ENCODE peak calls at places on chromosomes 7 and 10, in seven cellular contexts. C is fibroblast of the aortic adventitia, V is foreskin keratinocyte, H is cardiac fibroblast, P is ascending aorta, R is bronchial epithelial cell, B is HL-60. M is an unnamed sample.

GRCh38 chr10:92222603-92223275 is 68.1 kb downstream of the CPEB3 start:
- DNase-seq in B (no peak), C (peak), P (no peak), V (peak), R (peak), H (peak), M (no peak)

GRCh38 chr10:85139124-85139523 is 810.7 kb downstream of the CCSER2 start:
- DNase-seq in C (no peak), H (no peak), V (no peak), B (no peak), P (no peak), R (no peak), M (no peak)

GRCh38 chr10:7410800-7411670 is at the start of gene SFMBT2:
- DNase-seq in R (peak), B (peak), V (peak), C (peak), H (peak), P (no peak), M (no peak)

GRCh38 chr10:44959243-44960097 is at the start of gene RASSF4:
- DNase-seq in R (peak), B (peak), H (peak), C (peak), V (peak), P (peak), M (peak)

GRCh38 chr10:130371686-130372085 is 235.5 kb downstream of the GLRX3 start:
- DNase-seq in B (no peak), C (no peak), V (no peak), P (peak), R (no peak), H (no peak), M (no peak)

GRCh38 chr7:112129655-112130323 is 76.4 kb downstream of the DOCK4 start:
- DNase-seq in H (no peak), C (no peak), P (no peak), V (peak), R (peak), B (no peak), M (no peak)

GRCh38 chr10:31490858-31491504 is 172.0 kb downstream of the ZEB1 start:
- DNase-seq in V (peak), P (no peak), H (peak), B (peak), R (peak), C (peak), M (no peak)

GRCh38 chr10:131237991-131238651 is 73.4 kb downstream of the TCERG1L start:
- DNase-seq in H (no peak), B (no peak), V (no peak), R (no peak), P (no peak), C (no peak), M (no peak)

GRCh38 chr10:78774999-78775711 is 293.6 kb upstream of the ZMIZ1 start:
- DNase-seq in V (no peak), B (no peak), P (no peak), C (no peak), R (peak), H (no peak), M (no peak)

GRCh38 chr7:151599401-151600227 is 79.9 kb upstream of the RHEB start:
- DNase-seq in B (no peak), C (peak), P (peak), H (peak), V (peak), R (peak), M (no peak)

GRCh38 chr10:124875596-124875995 is 66.3 kb upstream of the ZRANB1 start:
- DNase-seq in H (peak), V (peak), B (no peak), P (no peak), R (peak), C (peak), M (no peak)

GRCh38 chr10:80188713-80189112 is 16.6 kb downstream of the ANXA11 start:
- DNase-seq in B (no peak), H (no peak), C (no peak), P (no peak), R (no peak), V (no peak), M (no peak)

GRCh38 chr10:91605968-91606367 is 26.9 kb downstream of the PPP1R3C start:
- DNase-seq in C (no peak), B (no peak), V (no peak), R (no peak), H (no peak), P (no peak), M (no peak)

GRCh38 chr7:74083928-74084721 is 521 bp downstream of the LIMK1 start:
- DNase-seq in C (peak), V (no peak), B (peak), H (peak), P (no peak), R (peak), M (peak)

GRCh38 chr10:8063128-8063908 is 8.8 kb downstream of the GATA3 start:
- DNase-seq in V (no peak), P (no peak), B (no peak), H (no peak), R (no peak), C (no peak), M (no peak)

GRCh38 chr7:120060283-120060682 is 212.7 kb upstream of the KCND2 start:
- DNase-seq in C (peak), V (no peak), P (no peak), R (peak), B (peak), H (peak), M (no peak)

GRCh38 chr10:79930267-79930666 is 18.6 kb downstream of the SFTPD start:
- DNase-seq in R (no peak), P (peak), B (no peak), C (no peak), V (no peak), H (no peak), M (no peak)

GRCh38 chr7:31052841-31053601 is 913 bp downstream of the ADCYAP1R1 start:
- DNase-seq in B (no peak), H (no peak), R (no peak), V (no peak), C (no peak), P (no peak), M (peak)

GRCh38 chr7:31051598-31052503 is at the start of gene ADCYAP1R1:
- DNase-seq in H (no peak), V (no peak), B (no peak), C (no peak), R (no peak), P (no peak), M (peak)

GRCh38 chr7:31054608-31055273 is 2.6 kb downstream of the ADCYAP1R1 start:
- DNase-seq in C (no peak), P (no peak), H (no peak), V (no peak), B (no peak), R (no peak), M (no peak)

GRCh38 chr7:31053986-31054385 is 1.9 kb downstream of the ADCYAP1R1 start:
- DNase-seq in C (no peak), P (no peak), R (no peak), B (no peak), H (no peak), V (no peak), M (no peak)

GRCh38 chr7:31052504-31052840 is 364 bp downstream of the ADCYAP1R1 start:
- DNase-seq in H (no peak), B (no peak), C (no peak), R (no peak), V (no peak), P (no peak), M (peak)
- TF ChIP-seq CTCF in H (no peak), B (no peak), C (no peak), R (no peak), V (no peak), P (no peak), M (no peak)

DNA sequence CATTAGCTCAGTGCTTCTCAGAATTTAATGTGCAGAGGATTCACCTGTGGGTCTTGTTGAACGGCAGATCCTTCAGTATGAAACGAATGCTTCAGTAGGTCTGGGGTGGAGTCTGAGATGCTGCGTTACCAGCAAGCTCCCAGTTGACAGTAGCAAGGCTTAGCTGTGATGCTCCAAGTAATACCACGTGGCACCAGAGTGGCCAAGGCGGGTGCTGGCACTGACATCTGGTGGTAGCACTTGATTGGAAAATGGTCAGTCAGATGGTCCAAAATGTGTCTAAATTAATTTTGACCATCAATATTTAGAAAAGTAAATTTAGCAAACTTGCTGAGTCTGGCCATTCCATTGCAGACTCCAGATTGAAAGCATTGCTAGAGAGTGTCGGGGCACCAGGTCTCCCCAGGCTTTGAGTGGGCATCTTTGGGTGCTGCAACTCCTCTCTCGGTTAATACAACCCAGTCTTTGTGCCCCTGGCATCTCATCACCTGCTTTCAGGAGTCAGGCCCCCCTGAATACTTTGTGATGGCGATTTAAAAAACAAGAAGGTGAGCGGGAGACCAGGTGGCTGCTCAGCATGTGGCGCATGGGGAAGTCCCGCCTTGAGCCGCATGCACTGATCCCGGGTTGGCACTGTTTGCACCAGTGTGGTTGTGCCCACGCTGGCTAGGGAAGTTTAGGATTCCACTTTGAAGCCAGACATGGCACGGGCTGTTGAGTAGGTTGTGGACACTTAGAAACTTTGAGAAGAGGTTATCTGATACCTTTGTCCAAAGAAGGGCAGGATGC is 130.0 kb downstream of the NT5C2 start:
- DNase-seq in R (no peak), B (no peak), V (no peak), P (peak), C (no peak), H (no peak), M (no peak)
- TF ChIP-seq CTCF in R (peak), B (no peak), V (peak), P (no peak), C (no peak), H (no peak), M (peak)

GRCh38 chr7:2403718-2404648 is 572 bp downstream of the CHST12 start:
- DNase-seq in B (no peak), R (no peak), P (peak), H (peak), V (peak), C (peak), M (no peak)
- TF ChIP-seq CTCF in B (no peak), R (peak), P (peak), H (peak), V (peak), C (peak), M (no peak)

GRCh38 chr10:81873932-81874816 is 820 bp upstream of the NRG3 start:
- DNase-seq in B (no peak), V (no peak), C (no peak), R (peak), P (no peak), H (peak), M (peak)
- TF ChIP-seq CTCF in B (no peak), V (no peak), C (no peak), R (no peak), P (no peak), H (no peak), M (no peak)

GRCh38 chr7:76165106-76165972 is 36.4 kb upstream of the SRRM3 start:
- DNase-seq in V (no peak), B (no peak), P (peak), C (no peak), R (no peak), H (no peak), M (no peak)

GRCh38 chr7:76165973-76166403 is 35.7 kb upstream of the SRRM3 start:
- DNase-seq in P (peak), C (no peak), B (no peak), H (no peak), R (peak), V (peak), M (no peak)

DNA sequence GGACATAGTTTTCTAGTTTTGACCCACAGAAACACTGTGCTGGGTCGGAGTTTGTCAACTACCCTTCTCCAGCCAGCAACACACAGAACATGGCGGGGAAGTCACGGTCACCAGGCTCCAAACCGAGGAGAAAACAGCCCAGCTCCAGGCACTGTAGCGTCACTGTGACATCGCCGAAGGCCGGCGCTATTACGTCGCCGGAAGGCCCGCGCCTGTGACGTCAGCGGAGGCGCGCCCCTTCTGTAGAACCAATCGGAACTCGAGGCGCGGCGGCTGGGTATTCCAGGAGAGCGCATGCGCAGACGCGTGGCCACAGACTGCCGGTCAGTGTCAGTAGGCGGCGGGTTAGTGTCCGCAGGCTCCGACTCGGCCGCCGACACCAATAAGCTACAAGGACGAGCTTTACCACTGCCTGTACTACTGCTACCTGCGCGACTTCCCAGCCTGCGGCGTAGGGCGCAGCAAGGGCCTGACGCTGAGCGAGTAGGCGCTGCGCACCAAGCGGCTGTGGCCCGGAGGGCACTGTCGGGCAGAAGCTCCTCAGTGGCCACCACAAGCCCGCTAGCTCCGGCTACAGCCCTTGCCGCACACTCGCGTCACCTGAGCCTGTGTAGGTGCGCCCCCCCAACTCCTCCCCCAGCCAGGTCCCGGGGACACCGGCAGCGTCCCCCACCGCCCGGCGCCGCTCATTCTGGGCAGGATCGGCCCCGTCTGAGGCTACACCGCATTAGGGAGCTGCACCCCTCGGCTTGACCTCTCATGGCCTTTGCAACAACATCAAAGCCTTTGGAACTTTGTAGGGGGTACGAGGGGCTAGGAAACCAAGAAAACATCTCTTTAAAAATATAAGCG is 35.1 kb upstream of the SRRM3 start:
- DNase-seq in C (peak), R (peak), V (peak), P (peak), B (peak), H (peak), M (peak)
- TF ChIP-seq CTCF in C (peak), R (peak), V (peak), P (peak), B (no peak), H (peak), M (no peak)

GRCh38 chr7:108452707-108453106 is 3.5 kb downstream of the NRCAM start:
- DNase-seq in R (peak), C (peak), V (peak), P (no peak), B (no peak), H (peak), M (no peak)
- TF ChIP-seq CTCF in R (peak), C (peak), V (peak), P (no peak), B (peak), H (peak), M (peak)

DNA sequence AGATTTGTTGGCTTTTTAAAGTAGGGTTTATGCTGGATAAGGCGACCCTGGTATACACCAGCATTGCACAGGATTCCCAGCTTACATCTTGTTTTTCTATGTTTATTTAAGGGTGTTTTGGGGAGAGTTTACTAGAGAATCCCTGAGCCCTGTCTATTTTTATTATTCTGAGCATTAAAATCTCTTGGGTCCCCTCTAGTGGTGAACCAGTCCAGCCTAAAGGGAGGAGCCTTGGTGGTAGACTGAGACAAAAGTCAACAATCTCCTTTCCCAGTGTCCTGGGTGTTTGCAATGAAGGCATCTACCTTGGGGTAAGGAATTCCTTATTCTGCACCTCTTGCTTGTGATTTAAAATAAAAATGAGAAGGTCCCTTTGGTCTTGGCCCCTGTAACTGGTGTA is 38.2 kb downstream of the ANTXRL start:
- DNase-seq in B (peak), P (no peak), C (no peak), H (peak), R (peak), V (no peak), M (no peak)
- TF ChIP-seq CTCF in B (peak), P (no peak), C (peak), H (peak), R (peak), V (peak), M (no peak)

GRCh38 chr7:4737300-4737699 is 38.1 kb upstream of the AP5Z1 start:
- DNase-seq in H (no peak), B (no peak), V (no peak), C (no peak), R (no peak), P (no peak), M (no peak)

GRCh38 chr7:4739528-4739992 is 35.9 kb upstream of the AP5Z1 start:
- DNase-seq in P (peak), H (peak), V (no peak), B (no peak), R (peak), C (peak), M (no peak)

GRCh38 chr7:4740796-4741195 is 34.6 kb upstream of the AP5Z1 start:
- DNase-seq in V (no peak), B (no peak), C (no peak), H (no peak), P (no peak), R (no peak), M (no peak)

GRCh38 chr7:4742051-4742573 is 33.3 kb upstream of the AP5Z1 start:
- DNase-seq in B (no peak), P (no peak), C (no peak), R (no peak), H (no peak), V (no peak), M (no peak)

DNA sequence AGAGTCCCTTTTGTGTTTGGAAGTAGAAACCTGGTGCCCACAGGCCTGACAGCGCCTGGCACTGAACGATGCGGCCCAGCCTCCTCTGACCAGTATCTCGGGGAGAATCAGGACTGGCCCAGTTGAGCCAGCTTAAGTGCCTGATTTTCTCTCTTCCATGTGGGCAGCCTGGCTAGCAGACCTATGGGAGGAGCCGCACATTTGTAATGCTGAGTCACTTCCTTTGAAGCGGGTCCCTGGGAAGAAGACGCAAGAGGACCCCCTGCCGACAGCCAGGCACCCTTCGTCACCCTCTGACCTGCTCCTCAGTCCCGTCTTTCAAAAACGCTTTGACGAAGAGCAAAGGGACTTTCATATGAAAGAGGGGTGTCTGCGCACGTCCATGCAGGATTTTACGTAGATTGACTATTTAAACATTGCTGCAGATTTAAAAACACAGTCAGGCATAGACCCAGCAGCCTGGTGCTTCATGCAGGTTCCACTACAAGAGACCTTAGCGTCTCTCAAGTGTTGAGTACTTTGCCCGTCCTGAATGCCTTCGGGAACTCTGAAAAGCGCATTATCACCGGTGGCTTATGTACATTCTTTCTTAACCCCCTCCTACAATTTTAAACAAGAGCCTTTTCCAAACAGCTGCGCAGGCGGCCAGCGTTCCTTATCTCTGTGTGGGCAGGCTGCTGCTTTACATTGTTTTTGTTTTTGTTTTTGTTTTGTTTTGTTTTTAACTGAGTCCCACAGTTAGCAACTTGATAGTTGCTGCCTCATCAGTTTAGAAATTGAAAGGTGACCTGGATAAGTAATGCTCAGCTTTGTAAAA is 36.5 kb upstream of the AP5Z1 start:
- DNase-seq in H (peak), P (peak), B (peak), C (peak), V (no peak), R (peak), M (no peak)
- TF ChIP-seq CTCF in H (no peak), P (no peak), B (no peak), C (no peak), V (no peak), R (no peak), M (no peak)

DNA sequence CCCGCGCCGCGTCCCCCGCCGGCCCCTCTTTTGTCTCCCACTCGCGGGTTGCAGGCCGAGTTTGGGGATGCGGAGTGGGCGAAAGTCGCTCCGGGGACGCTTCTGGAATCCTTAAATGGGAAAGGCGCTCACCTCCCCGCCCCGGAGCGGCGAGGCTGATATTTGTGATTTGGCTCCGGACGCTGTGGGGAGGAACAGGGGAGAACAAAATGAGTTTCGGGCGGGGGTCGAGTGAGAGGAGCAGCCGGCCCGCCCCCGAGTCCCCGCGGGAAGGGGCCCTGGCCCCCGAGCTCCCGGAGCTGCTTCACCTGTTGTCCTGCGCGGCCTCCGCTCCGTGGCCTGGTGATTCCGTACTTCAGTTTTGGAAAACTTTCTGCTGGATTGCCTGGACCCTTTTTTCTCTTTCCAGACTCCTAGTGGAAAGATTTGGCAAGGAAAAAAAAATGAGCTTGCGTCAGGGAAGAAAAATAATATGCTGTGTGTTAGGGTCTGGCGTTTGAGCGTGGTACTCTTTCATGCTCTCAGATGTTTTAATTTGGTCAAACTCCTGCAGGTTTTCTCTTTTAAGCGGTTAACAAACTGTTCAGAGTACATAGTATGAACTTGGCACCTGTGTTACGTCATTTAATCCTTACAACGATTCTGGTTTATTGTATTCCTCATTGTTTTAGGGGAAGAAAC is 831 bp downstream of the BMPR1A start:
- DNase-seq in R (peak), B (no peak), H (peak), C (peak), V (peak), P (peak), M (no peak)
- TF ChIP-seq CTCF in R (peak), B (no peak), H (peak), C (peak), V (peak), P (peak), M (no peak)